ENCODE peak calls at places on chromosomes 2 and 18, in eight cellular contexts. R is cardiac muscle cell, A is mesothelial cell of epicardium, D is Peyer's patch, Q is heart left ventricle, G is A673, C is omental fat pad, L is choroid plexus epithelial cell. X is an unnamed sample.

GRCh38 chr18:55510809-55511208 is 77.2 kb downstream of the TCF4 start:
- DNase-seq in L (peak), C (no peak), R (peak), G (peak), A (no peak), D (no peak), Q (peak), X (no peak)

GRCh38 chr18:25279556-25279955 is 72.4 kb downstream of the ZNF521 start:
- DNase-seq in Q (no peak), R (no peak), G (no peak), A (no peak), D (no peak), C (no peak), L (no peak), X (no peak)

GRCh38 chr2:119106301-119106897 is 52.2 kb downstream of the C1QL2 start:
- DNase-seq in R (peak), L (peak), C (no peak), Q (no peak), G (peak), A (peak), D (no peak), X (no peak)

GRCh38 chr2:761384-761783 is 84.2 kb upstream of the TMEM18 start:
- DNase-seq in A (no peak), G (no peak), D (no peak), R (no peak), L (no peak), C (no peak), Q (no peak), X (no peak)

GRCh38 chr2:96697476-96697875 is 42.4 kb downstream of the LMAN2L start:
- DNase-seq in D (no peak), A (no peak), L (no peak), C (no peak), R (no peak), Q (no peak), G (no peak), X (no peak)

GRCh38 chr2:204022550-204022949 is 86.0 kb downstream of the ICOS start:
- DNase-seq in D (no peak), C (no peak), R (no peak), L (no peak), G (no peak), A (no peak), Q (no peak), X (no peak)

GRCh38 chr2:198615972-198616371 is 811.6 kb downstream of the PLCL1 start:
- DNase-seq in Q (no peak), L (peak), R (no peak), D (peak), G (no peak), A (no peak), C (no peak), X (no peak)

GRCh38 chr2:26649322-26649721 is 8.2 kb upstream of the CIB4 start:
- DNase-seq in Q (no peak), D (peak), A (peak), C (no peak), L (no peak), G (peak), R (no peak), X (peak)

GRCh38 chr2:71531522-71532047 is 78.2 kb downstream of the DYSF start:
- DNase-seq in C (no peak), L (peak), R (peak), G (no peak), A (no peak), Q (no peak), D (peak), X (no peak)

GRCh38 chr2:86297382-86298147 is 39.9 kb downstream of the REEP1 start:
- DNase-seq in L (no peak), C (no peak), Q (no peak), D (no peak), R (no peak), A (no peak), G (peak), X (no peak)
- TF ChIP-seq CTCF in L (peak), C (no peak), Q (no peak), D (no peak), R (peak), A (no peak), G (peak), X (peak)

GRCh38 chr2:164700390-164700789 is 79.1 kb upstream of the GRB14 start:
- DNase-seq in Q (no peak), L (peak), D (no peak), C (no peak), A (no peak), R (no peak), G (no peak), X (no peak)

GRCh38 chr2:164705412-164706167 is 84.3 kb upstream of the GRB14 start:
- DNase-seq in G (no peak), Q (no peak), C (no peak), R (no peak), L (no peak), A (no peak), D (no peak), X (no peak)

GRCh38 chr2:164703915-164704706 is 82.8 kb upstream of the GRB14 start:
- DNase-seq in R (no peak), C (no peak), Q (no peak), D (no peak), G (no peak), A (no peak), L (peak), X (no peak)

GRCh38 chr2:164697688-164698290 is 76.5 kb upstream of the GRB14 start:
- DNase-seq in Q (no peak), D (no peak), G (peak), L (peak), C (no peak), A (no peak), R (peak), X (no peak)

DNA sequence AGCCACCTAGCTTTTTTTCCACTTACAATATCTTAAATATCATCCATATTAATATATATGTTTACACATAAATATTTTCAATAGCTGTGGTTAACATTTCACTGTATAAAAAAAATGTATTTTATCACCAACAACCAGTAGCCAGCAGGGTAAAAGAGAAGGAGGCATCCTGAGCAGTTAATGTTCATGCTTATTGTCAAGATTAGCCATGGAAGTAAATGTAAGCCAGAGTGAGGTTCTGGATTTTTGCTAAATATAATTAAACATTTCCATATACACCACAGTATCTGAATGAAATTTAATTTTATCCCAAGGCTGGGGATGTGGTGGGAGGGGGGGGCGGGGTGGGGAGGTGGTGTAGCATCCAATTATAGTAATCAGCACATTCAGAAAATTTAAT is 80.3 kb upstream of the GRB14 start:
- DNase-seq in L (no peak), C (no peak), A (no peak), Q (no peak), D (no peak), G (no peak), R (no peak), X (no peak)
- TF ChIP-seq CTCF in L (no peak), C (no peak), A (no peak), Q (no peak), D (no peak), G (no peak), R (no peak), X (no peak)

GRCh38 chr2:162330881-162331280 is 12.4 kb upstream of the IFIH1 start:
- DNase-seq in D (no peak), L (no peak), R (no peak), Q (no peak), C (no peak), G (no peak), A (no peak), X (no peak)

GRCh38 chr2:162328424-162329157 is 10.1 kb upstream of the IFIH1 start:
- DNase-seq in R (peak), Q (no peak), L (no peak), C (no peak), A (no peak), G (no peak), D (no peak), X (no peak)

DNA sequence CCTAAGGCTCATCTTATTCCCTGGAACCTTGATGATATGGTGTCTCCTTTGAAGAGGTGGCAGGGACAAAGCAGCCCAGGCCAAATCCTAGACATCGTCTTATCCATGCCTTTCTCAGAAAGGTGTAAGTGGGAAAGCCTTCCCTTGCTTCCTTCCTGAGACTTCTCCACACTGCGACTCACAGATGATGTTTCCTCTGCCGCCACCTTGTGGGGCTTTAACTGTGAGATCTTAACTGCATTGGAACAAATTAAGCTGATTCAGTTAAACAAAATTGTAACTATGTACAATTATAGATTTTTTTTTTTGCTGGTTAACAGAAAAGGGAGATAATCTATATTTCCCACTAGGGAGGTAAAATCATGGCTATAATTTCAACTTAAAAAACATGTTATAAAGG is 10.0 kb upstream of the GCA start:
- DNase-seq in G (peak), R (peak), A (no peak), C (no peak), D (peak), L (peak), Q (no peak), X (no peak)
- TF ChIP-seq CTCF in G (peak), R (peak), A (no peak), C (no peak), D (no peak), L (peak), Q (no peak), X (peak)

DNA sequence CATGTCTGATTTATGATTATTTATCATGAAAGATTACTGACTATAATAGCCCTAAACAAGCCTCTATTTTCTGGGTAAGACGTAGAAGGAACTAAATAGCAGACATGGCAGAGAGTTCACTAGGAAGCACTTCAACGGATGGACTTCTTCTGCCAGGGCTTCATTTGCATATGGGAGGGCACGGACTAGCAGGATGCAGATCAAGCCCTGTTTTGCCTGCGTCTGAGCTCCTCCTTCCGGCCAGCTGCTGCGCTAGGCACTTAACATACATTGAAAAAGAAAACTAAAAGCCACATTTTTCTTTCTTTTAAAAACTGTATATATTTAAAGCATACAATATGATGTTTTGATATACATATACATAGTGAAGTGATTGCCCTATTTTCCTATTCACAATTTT is 340.0 kb upstream of the MEX3C start:
- DNase-seq in R (peak), D (peak), A (peak), L (peak), C (no peak), G (peak), Q (peak), X (no peak)
- TF ChIP-seq CTCF in R (peak), D (no peak), A (no peak), L (peak), C (no peak), G (peak), Q (no peak), X (peak)

GRCh38 chr2:177622516-177622915 is 229.9 kb downstream of the AGPS start:
- DNase-seq in C (no peak), Q (no peak), A (no peak), L (peak), D (no peak), G (peak), R (peak), X (no peak)
- TF ChIP-seq CTCF in C (no peak), Q (no peak), A (peak), L (peak), D (no peak), G (peak), R (peak), X (peak)

GRCh38 chr2:232588680-232589585 is 38.4 kb downstream of the EIF4E2 start:
- DNase-seq in L (peak), G (no peak), A (no peak), R (peak), D (no peak), Q (no peak), C (no peak), X (no peak)

GRCh38 chr2:232597362-232598079 is 35.9 kb upstream of the EFHD1 start:
- DNase-seq in L (no peak), G (no peak), D (no peak), R (no peak), C (no peak), A (no peak), Q (no peak), X (no peak)

GRCh38 chr2:232593931-232594330 is 39.5 kb upstream of the EFHD1 start:
- DNase-seq in Q (no peak), L (no peak), A (no peak), C (no peak), G (no peak), D (no peak), R (no peak), X (no peak)

GRCh38 chr2:232588031-232588430 is 37.5 kb downstream of the EIF4E2 start:
- DNase-seq in G (no peak), C (no peak), A (no peak), L (no peak), D (no peak), R (no peak), Q (no peak), X (no peak)

DNA sequence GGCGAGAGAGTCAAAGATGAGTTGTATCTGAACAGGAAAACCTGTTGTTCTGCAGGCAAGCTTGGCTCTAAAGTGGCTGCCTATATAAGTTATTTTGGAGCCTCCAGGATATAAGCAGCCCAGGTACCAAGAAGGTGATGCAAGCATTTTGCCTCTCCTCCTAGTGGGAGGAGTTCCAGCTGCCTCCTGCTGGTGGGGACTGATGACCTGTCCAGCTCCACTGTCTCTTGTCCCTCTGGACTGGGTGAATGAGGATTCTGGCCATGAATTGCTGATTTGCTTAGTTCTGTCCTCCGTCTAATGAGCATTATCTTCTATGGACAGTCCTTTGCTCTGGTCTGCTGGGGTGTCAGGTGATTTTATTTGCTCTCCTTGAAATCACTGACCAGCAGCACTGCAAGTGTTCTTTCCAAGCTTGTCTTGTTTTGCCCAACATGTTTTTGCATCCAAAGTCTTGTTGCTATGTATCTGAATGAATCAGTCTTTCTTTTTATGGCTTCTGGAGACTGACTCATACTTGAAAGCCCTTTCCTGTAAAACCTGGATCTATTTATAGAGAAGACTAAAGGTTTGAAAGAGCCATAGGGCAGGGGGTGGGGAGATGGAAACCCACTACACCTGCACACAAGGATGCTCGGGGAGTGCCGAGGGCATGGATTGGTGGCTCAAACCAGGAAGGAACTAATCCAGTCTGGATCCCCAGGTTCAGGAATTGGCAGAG is 40.6 kb upstream of the EFHD1 start:
- DNase-seq in C (no peak), Q (no peak), L (peak), G (no peak), A (no peak), R (peak), D (peak), X (no peak)
- TF ChIP-seq CTCF in C (no peak), Q (no peak), L (peak), G (no peak), A (no peak), R (no peak), D (no peak), X (no peak)

GRCh38 chr2:110744429-110744828 is 12.1 kb downstream of the ACOXL start:
- DNase-seq in R (no peak), L (no peak), C (no peak), D (no peak), G (no peak), Q (no peak), A (no peak), X (no peak)

GRCh38 chr2:110742412-110742811 is 10.0 kb downstream of the ACOXL start:
- DNase-seq in C (no peak), L (no peak), G (no peak), R (no peak), Q (no peak), A (no peak), D (no peak), X (no peak)

GRCh38 chr2:110743600-110743999 is 11.2 kb downstream of the ACOXL start:
- DNase-seq in Q (no peak), G (no peak), D (no peak), L (no peak), A (no peak), R (no peak), C (no peak), X (no peak)

GRCh38 chr2:110740747-110741349 is 8.5 kb downstream of the ACOXL start:
- DNase-seq in G (no peak), D (no peak), R (no peak), Q (no peak), C (no peak), L (no peak), A (no peak), X (no peak)

DNA sequence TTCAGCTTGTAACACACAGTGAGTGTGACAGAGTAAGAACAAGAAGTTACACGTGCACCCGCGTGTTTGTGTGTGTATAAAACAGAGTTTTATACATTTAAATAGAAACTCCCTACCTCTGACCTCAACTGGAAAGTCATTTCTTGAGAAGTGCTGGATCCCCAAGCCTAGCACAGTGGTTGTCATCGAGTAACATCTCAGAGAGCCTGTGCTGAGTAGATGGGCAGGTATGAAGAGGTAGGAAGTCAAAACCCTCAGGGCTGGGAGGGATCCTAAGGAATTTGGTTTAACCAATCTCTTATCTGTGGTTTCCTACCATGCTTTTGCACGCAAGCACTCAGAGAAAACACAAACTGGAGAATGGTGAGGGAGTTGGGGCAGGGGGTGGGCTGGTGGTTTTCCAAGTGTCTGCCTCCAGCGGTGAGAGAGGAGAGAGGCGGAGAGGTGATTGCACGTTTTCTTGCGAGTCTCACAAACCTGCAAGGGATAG is 9.2 kb downstream of the ACOXL start:
- DNase-seq in R (peak), C (no peak), L (no peak), D (no peak), G (no peak), A (no peak), Q (no peak), X (no peak)
- TF ChIP-seq CTCF in R (peak), C (no peak), L (peak), D (no peak), G (no peak), A (no peak), Q (no peak), X (no peak)

GRCh38 chr2:18455256-18455862 is 105.1 kb downstream of the RDH14 start:
- DNase-seq in A (no peak), Q (no peak), C (no peak), R (peak), G (no peak), L (peak), D (no peak), X (no peak)
- TF ChIP-seq CTCF in A (peak), Q (no peak), C (no peak), R (peak), G (peak), L (peak), D (no peak), X (no peak)

DNA sequence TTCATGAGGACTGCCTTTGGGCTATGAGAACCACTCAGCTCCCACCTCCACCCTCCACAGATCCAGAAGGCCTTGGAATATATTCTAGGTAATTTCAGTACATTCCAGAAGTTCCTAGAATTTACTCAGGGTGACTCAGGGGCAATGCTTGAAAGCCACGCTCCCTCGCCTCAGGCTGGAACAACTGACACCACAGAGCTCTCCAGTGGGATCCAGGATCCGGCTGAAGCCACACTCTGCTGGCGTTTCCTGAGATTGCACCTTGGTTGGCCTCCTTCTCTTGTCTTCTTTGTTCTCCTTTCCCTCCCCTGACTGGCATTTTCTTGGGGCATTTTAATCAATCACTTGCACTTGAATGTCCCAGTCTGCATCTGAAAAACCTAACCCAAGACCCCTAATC is 92.6 kb upstream of the KCNE4 start:
- DNase-seq in Q (no peak), A (peak), D (no peak), L (peak), R (peak), G (peak), C (no peak), X (no peak)
- TF ChIP-seq CTCF in Q (no peak), A (no peak), D (no peak), L (peak), R (peak), G (peak), C (no peak), X (no peak)

GRCh38 chr2:234669001-234669400 is 172.1 kb upstream of the ARL4C start:
- DNase-seq in C (no peak), A (no peak), Q (no peak), L (no peak), G (no peak), D (no peak), R (no peak), X (no peak)

GRCh38 chr2:234670052-234670451 is 173.2 kb upstream of the ARL4C start:
- DNase-seq in G (no peak), R (peak), C (no peak), Q (no peak), A (no peak), D (no peak), L (peak), X (no peak)

GRCh38 chr2:234671231-234671630 is 174.3 kb upstream of the ARL4C start:
- DNase-seq in G (no peak), L (no peak), D (no peak), C (no peak), R (no peak), A (no peak), Q (no peak), X (no peak)

GRCh38 chr2:234670804-234671203 is 173.9 kb upstream of the ARL4C start:
- DNase-seq in C (no peak), L (no peak), G (no peak), R (no peak), Q (no peak), D (no peak), A (no peak), X (no peak)

DNA sequence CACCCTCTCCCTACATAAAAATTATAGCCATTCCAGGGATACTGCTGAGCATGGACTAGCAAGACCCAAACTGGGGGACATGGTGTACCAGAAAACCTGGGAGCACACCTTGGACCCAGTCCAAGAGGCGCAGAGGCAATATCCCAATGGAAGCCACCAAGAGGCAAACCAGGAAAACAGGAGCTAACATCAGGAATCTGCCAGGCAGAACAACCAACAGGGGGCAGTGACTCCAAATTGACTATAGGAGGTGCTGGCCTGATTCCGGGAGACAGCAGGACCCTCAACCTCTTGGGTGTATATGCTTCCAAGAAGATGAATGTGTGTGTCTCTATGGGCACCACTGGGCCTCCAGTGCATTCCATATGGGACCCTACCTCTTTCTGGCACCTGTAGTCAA is 172.7 kb upstream of the ARL4C start:
- DNase-seq in L (no peak), D (no peak), A (no peak), R (no peak), Q (no peak), C (no peak), G (no peak), X (no peak)
- TF ChIP-seq CTCF in L (peak), D (no peak), A (no peak), R (peak), Q (no peak), C (no peak), G (peak), X (no peak)

X was measured in D721Med.